ENCODE peak calls at places on chromosomes 16 and 17, in four cellular contexts. P, C, R and G are unnamed samples.
A peak's percentile ranks its signal among the peaks of the same experiment; 100 is the strongest.

GRCh38 chr17:3695723-3696411 is at the start of gene P2RX5:
- DNase-seq in C (no peak), P (peak; percentile 75), R (no peak), G (no peak)

GRCh38 chr17:57938061-57938502 is 17.1 kb downstream of the CUEDC1 start:
- DNase-seq in C (no peak), R (no peak), P (no peak), G (no peak)

GRCh38 chr16:3998793-3999478 is 117.3 kb downstream of the ADCY9 start:
- DNase-seq in R (no peak), P (no peak), C (no peak), G (no peak)

GRCh38 chr17:8131844-8132441 is 8.0 kb upstream of the HES7 start:
- DNase-seq in C (no peak), R (no peak), P (no peak), G (no peak)

GRCh38 chr16:77271532-77272426 is 72.6 kb downstream of the SYCE1L start:
- DNase-seq in C (no peak), P (no peak), R (no peak), G (no peak)

GRCh38 chr17:81487089-81487486 is 25.5 kb downstream of the ACTG1 start:
- DNase-seq in C (no peak), P (no peak), R (no peak), G (no peak)

GRCh38 chr16:85231959-85232358 is 119.7 kb upstream of the CIBAR2 start:
- DNase-seq in C (no peak), P (no peak), R (no peak), G (no peak)

GRCh38 chr17:57916925-57917858 is 38.0 kb downstream of the CUEDC1 start:
- DNase-seq in C (no peak), P (no peak), R (no peak), G (no peak)

GRCh38 chr17:82687375-82687861 is 11.1 kb downstream of the RAB40B start:
- DNase-seq in C (no peak), R (peak; percentile 46), P (no peak), G (no peak)

GRCh38 chr17:60142872-60143499 is 6.8 kb upstream of the CA4 start:
- DNase-seq in R (peak; percentile 93), P (peak; percentile 97), C (peak; percentile 80), G (no peak)

GRCh38 chr16:55439101-55439690 is 39.8 kb upstream of the MMP2 start:
- DNase-seq in C (no peak), R (no peak), P (no peak), G (no peak)

GRCh38 chr17:42891539-42892152 is 9.0 kb upstream of the G6PC1 start:
- DNase-seq in P (peak; percentile 57), C (peak; percentile 89), R (peak; percentile 56), G (no peak)
- H3K4me3 ChIP-seq in P (peak overlapping the region; percentile 9), C (no peak overlapping the region), R (no peak overlapping the region), G (no peak overlapping the region)

DNA sequence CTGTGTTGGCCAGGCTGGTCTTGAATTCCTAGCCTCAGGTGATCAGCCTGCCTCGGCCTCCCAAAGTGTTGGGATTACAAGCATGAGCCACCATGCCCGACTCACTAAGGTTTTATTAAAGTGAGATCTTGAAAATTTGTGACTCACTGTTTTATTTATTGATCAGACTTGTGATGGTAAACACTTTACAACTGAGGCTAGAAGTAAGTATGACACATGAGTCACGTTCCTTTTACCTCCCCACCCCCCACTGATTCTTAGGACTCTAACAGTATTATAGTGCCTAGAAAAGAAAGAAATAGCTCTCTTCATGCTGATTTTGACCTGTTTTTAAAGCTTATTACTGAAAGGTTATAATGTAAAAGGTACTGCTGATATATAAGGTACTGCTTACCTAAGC is 160.6 kb downstream of the TANC2 start:
- DNase-seq in C (no peak), R (no peak), P (no peak), G (no peak)
- TF ChIP-seq POLR2AphosphoS5 in C (no peak), R (no peak), P (no peak), G (no peak)

DNA sequence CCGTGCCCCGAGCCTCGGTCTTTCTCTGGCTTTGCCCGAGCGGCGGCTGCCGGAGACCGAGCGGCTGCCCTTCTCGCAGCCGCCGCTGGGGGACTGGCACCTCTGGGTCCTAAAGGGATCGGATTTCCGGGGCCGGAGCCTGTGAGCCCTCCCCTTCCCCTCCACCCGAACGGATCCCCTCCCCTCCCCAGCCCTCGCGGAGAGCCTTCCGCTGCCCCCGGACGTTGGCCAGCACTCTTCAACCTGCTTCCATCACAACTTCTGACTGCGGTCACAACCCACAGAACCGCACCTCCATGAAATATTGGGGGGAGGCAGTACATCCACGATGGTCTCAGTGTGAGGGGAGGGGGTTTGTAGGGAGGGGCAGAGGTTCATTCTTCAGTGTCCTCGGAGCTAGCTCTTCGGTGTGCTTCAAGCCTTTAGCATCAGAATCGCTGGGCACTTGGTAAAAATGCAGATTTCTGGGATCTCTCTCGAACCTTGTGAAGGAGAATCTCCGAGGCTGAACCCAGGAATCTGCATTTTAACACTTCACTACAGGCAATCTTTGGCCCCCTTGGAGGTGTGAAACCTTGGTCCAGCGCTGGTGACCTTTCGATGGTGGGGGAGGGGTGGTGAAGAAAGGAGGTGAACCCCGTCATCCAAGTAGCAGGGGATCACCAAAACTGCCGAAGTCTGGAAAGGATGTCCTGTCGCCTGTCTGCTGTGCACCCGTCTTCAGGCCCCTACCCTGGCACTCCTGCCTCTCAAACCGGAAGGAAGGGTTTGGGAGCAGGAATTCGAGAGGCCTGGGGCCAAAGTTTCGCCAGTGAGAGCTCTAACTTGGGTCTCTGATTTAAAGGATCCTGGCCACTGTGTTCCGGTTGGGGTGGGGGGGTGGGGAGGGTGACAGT is 812 bp upstream of the PPP1R9B start:
- DNase-seq in R (peak; percentile 91), P (peak; percentile 96), C (peak; percentile 95), G (no peak)
- H3K4me1 ChIP-seq in R (peaks cover 66% of the 10 kb centered on the region), P (peaks cover 28% of the 10 kb centered on the region), C (peaks cover 75% of the 10 kb centered on the region), G (peaks cover 59% of the 10 kb centered on the region)

GRCh38 chr17:871731-872517 is 89.8 kb downstream of the MRM3 start:
- DNase-seq in R (no peak), P (no peak), C (no peak), G (no peak)

GRCh38 chr17:869567-870530 is 87.7 kb downstream of the MRM3 start:
- DNase-seq in R (peak; percentile 27), P (no peak), C (peak; percentile 89), G (no peak)

GRCh38 chr17:867896-868489 is 85.8 kb downstream of the MRM3 start:
- DNase-seq in R (no peak), C (no peak), P (no peak), G (no peak)

GRCh38 chr17:866568-867087 is 84.5 kb downstream of the MRM3 start:
- DNase-seq in R (peak; percentile 57), C (no peak), P (no peak), G (no peak)

GRCh38 chr17:869067-869466 is 86.9 kb downstream of the MRM3 start:
- DNase-seq in R (peak; percentile 33), P (no peak), C (peak; percentile 94), G (peak; percentile 98)
- H3K4me3 ChIP-seq in R (no peak overlapping the region), P (no peak overlapping the region), C (peak overlapping the region; percentile 21), G (peak overlapping the region; percentile 12)